ENCODE peak calls at places on chromosomes 6 and 20, in ten cellular contexts. P is natural killer cell, V is type B pancreatic cell, L is AG09309, K is mucosa of descending colon, Q is thyroid gland, F is Calu3, G is GM13977, Z is pancreas, N is body of pancreas. H is an unnamed sample.

GRCh38 chr6:166814386-166814785 is 142.0 kb downstream of the RNASET2 start:
- DNase-seq in P (no peak), V (no peak), L (no peak), K (no peak), Q (no peak), F (no peak), G (no peak), Z (no peak), N (no peak), H (no peak)

GRCh38 chr6:19968201-19968600 is 131.0 kb downstream of the ID4 start:
- DNase-seq in P (no peak), V (no peak), L (no peak), K (no peak), Q (no peak), F (no peak), G (no peak), Z (no peak), N (no peak), H (no peak)

GRCh38 chr6:1285589-1286340 is 26.1 kb upstream of the FOXQ1 start:
- DNase-seq in P (no peak), V (no peak), L (no peak), K (peak), Q (peak), F (no peak), G (no peak), Z (no peak), N (peak), H (no peak)

GRCh38 chr6:144993870-144994269 is 708.7 kb downstream of the UTRN start:
- DNase-seq in P (no peak), V (no peak), L (no peak), K (no peak), Q (no peak), F (no peak), G (no peak), Z (no peak), N (no peak), H (no peak)

GRCh38 chr6:143516700-143517446 is 5.4 kb upstream of the FUCA2 start:
- DNase-seq in P (no peak), V (no peak), L (no peak), K (no peak), Q (no peak), F (no peak), G (peak), Z (no peak), N (no peak), H (no peak)

GRCh38 chr6:154502564-154502963 is 7.9 kb downstream of the CNKSR3 start:
- DNase-seq in P (no peak), V (no peak), L (no peak), K (no peak), Q (no peak), F (no peak), G (no peak), Z (no peak), N (no peak), H (no peak)

GRCh38 chr6:119231394-119231793 is 118.2 kb downstream of the MAN1A1 start:
- DNase-seq in P (no peak), V (no peak), L (no peak), K (no peak), Q (no peak), F (no peak), G (no peak), Z (no peak), N (no peak), H (no peak)

GRCh38 chr6:6701864-6702263 is 113.3 kb downstream of the LY86 start:
- DNase-seq in P (no peak), V (no peak), L (no peak), K (peak), Q (no peak), F (no peak), G (no peak), Z (no peak), N (no peak), H (no peak)

GRCh38 chr6:57127763-57128162 is 37.8 kb downstream of the ZNF451 start:
- DNase-seq in P (no peak), V (no peak), L (no peak), K (peak), Q (no peak), F (no peak), G (no peak), Z (no peak), N (no peak), H (no peak)

GRCh38 chr20:5484346-5484745 is 167.6 kb upstream of the PROKR2 start:
- DNase-seq in P (no peak), V (no peak), L (no peak), K (no peak), Q (no peak), F (no peak), G (no peak), Z (no peak), N (no peak), H (no peak)

GRCh38 chr6:28433119-28433518 is 10.2 kb downstream of the ZSCAN23 start:
- DNase-seq in P (no peak), V (no peak), L (no peak), K (no peak), Q (no peak), F (no peak), G (no peak), Z (no peak), N (no peak), H (no peak)

GRCh38 chr6:117346142-117346930 is 79.4 kb downstream of the ROS1 start:
- DNase-seq in P (no peak), V (no peak), L (no peak), K (no peak), Q (no peak), F (no peak), G (peak), Z (no peak), N (no peak), H (no peak)

GRCh38 chr6:127032971-127033370 is 85.5 kb upstream of the RSPO3 start:
- DNase-seq in P (no peak), V (no peak), L (no peak), K (no peak), Q (no peak), F (no peak), G (no peak), Z (no peak), N (no peak), H (no peak)

GRCh38 chr20:64112691-64113443 is 5.5 kb upstream of the NPBWR2 start:
- DNase-seq in P (no peak), V (no peak), L (no peak), K (no peak), Q (no peak), F (no peak), G (no peak), Z (no peak), N (peak), H (peak)

GRCh38 chr6:34065470-34066283 is 80.2 kb downstream of the GRM4 start:
- DNase-seq in P (no peak), V (no peak), L (no peak), K (no peak), Q (no peak), F (no peak), G (no peak), Z (no peak), N (no peak), H (no peak)

GRCh38 chr6:142474446-142475289 is 172.9 kb downstream of the ADGRG6 start:
- DNase-seq in P (no peak), V (no peak), L (peak), K (peak), Q (peak), F (peak), G (peak), Z (no peak), N (peak), H (no peak)

GRCh38 chr20:6919792-6920468 is 152.4 kb downstream of the BMP2 start:
- DNase-seq in P (no peak), V (no peak), L (no peak), K (no peak), Q (no peak), F (no peak), G (no peak), Z (no peak), N (no peak), H (no peak)

GRCh38 chr20:38658879-38659612 is 57.4 kb downstream of the ARHGAP40 start:
- DNase-seq in P (no peak), V (no peak), L (no peak), K (peak), Q (peak), F (peak), G (peak), Z (no peak), N (peak), H (no peak)

GRCh38 chr6:2853766-2854393 is 12.2 kb upstream of the SERPINB1 start:
- DNase-seq in P (peak), V (no peak), L (no peak), K (no peak), Q (peak), F (peak), G (peak), Z (no peak), N (peak), H (peak)

GRCh38 chr20:6704132-6704861 is 63.2 kb upstream of the BMP2 start:
- DNase-seq in P (no peak), V (no peak), L (peak), K (peak), Q (no peak), F (peak), G (no peak), Z (peak), N (peak), H (no peak)

GRCh38 chr20:50285376-50286173 is 94.9 kb downstream of the CEBPB start:
- DNase-seq in P (no peak), V (no peak), L (no peak), K (no peak), Q (peak), F (no peak), G (peak), Z (no peak), N (no peak), H (no peak)

GRCh38 chr6:84728602-84729001 is 35.8 kb downstream of the TBX18 start:
- DNase-seq in P (no peak), V (no peak), L (no peak), K (no peak), Q (no peak), F (no peak), G (no peak), Z (no peak), N (no peak), H (no peak)
- TF ChIP-seq CTCF in P (no peak), V (peak), L (peak), K (no peak), Q (no peak), F (peak), G (no peak), Z (no peak), N (peak), H (peak)

GRCh38 chr20:56273491-56273890 is 25.0 kb downstream of the MC3R start:
- DNase-seq in P (no peak), V (no peak), L (no peak), K (no peak), Q (no peak), F (no peak), G (no peak), Z (no peak), N (no peak), H (no peak)

GRCh38 chr20:56278205-56278604 is 29.7 kb downstream of the MC3R start:
- DNase-seq in P (no peak), V (no peak), L (no peak), K (no peak), Q (no peak), F (no peak), G (no peak), Z (no peak), N (no peak), H (no peak)

GRCh38 chr20:56268536-56268935 is 20.0 kb downstream of the MC3R start:
- DNase-seq in P (no peak), V (no peak), L (no peak), K (no peak), Q (no peak), F (no peak), G (no peak), Z (no peak), N (no peak), H (no peak)

GRCh38 chr20:56271974-56272373 is 23.4 kb downstream of the MC3R start:
- DNase-seq in P (no peak), V (no peak), L (no peak), K (no peak), Q (no peak), F (no peak), G (no peak), Z (no peak), N (no peak), H (no peak)

DNA sequence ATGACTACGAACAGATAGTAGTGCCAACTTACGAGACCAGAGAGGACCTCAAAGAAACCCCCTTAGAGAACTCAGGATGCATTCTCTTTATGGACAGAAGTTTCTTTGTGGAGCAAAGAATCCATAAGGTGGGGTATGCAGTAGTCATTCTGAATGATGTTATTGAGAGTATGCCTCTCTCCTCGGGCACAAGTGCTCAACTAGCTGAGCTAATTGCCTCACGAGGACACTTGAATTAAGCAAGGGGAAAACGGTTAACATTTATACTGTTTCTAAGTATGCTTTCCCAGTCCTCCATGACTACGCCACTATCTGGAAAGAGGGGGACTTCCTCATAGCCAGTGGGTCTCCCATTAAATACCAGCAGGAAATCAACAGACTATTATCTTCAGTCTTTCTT is 25.6 kb downstream of the MC3R start:
- DNase-seq in P (no peak), V (no peak), L (no peak), K (no peak), Q (no peak), F (no peak), G (no peak), Z (no peak), N (no peak), H (no peak)
- TF ChIP-seq CTCF in P (no peak), V (no peak), L (no peak), K (no peak), Q (no peak), F (no peak), G (no peak), Z (no peak), N (no peak), H (no peak)

DNA sequence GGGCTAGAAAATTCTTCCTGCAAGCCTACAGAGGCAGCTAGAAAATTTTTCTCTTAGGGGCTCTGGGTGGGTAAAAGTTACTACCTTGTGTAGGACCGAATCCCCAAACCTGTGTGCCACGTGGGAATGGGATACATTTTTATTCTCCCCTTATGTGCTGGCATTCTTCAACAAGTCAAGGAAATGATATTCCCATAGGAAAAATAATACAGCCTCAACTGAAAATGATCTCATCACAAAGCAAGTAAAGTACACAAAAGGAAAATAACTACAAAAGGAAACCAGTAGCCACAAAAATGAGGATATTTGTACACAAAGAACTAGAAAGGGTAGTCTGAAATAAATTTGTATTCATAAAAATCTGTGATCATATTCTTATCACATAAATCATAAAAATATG is 298.1 kb downstream of the LAMA2 start:
- DNase-seq in P (no peak), V (no peak), L (no peak), K (no peak), Q (no peak), F (no peak), G (no peak), Z (no peak), N (no peak), H (no peak)
- TF ChIP-seq CTCF in P (no peak), V (no peak), L (no peak), K (no peak), Q (no peak), F (no peak), G (no peak), Z (no peak), N (no peak), H (no peak)

GRCh38 chr20:60037120-60037499 is 78.9 kb downstream of the CDH26 start:
- DNase-seq in P (no peak), V (no peak), L (no peak), K (no peak), Q (no peak), F (peak), G (no peak), Z (no peak), N (no peak), H (peak)
- TF ChIP-seq CTCF in P (no peak), V (peak), L (peak), K (no peak), Q (no peak), F (no peak), G (no peak), Z (no peak), N (no peak), H (peak)

DNA sequence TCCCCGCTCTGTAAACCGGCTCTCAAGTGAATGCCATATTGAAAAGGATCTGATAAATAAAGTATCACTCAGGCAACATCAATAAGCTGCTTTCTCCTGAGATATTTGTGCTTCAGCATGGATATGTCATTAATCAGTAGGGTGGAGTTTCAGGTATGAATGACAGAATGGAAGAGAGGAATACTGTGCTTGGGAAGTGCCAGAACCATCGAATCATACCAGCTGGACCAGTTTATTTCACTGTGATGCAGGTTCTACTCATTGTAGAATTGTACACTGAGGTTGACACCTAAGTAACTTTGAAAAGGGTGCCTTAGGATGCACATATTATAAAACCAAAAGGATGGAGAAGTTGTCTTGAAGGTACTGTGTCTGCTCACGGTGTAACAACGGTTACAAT is 17.9 kb upstream of the TBC1D7 start:
- DNase-seq in P (no peak), V (no peak), L (no peak), K (no peak), Q (no peak), F (no peak), G (no peak), Z (no peak), N (no peak), H (no peak)
- TF ChIP-seq CTCF in P (no peak), V (no peak), L (no peak), K (no peak), Q (no peak), F (no peak), G (no peak), Z (no peak), N (no peak), H (no peak)

GRCh38 chr20:8534368-8534767 is 402.3 kb downstream of the PLCB1 start:
- DNase-seq in P (no peak), V (no peak), L (no peak), K (no peak), Q (no peak), F (no peak), G (no peak), Z (no peak), N (no peak), H (no peak)

GRCh38 chr20:8532169-8532568 is 400.1 kb downstream of the PLCB1 start:
- DNase-seq in P (no peak), V (no peak), L (no peak), K (no peak), Q (no peak), F (no peak), G (no peak), Z (no peak), N (peak), H (no peak)

GRCh38 chr20:8540466-8540865 is 408.4 kb downstream of the PLCB1 start:
- DNase-seq in P (no peak), V (no peak), L (no peak), K (no peak), Q (no peak), F (no peak), G (no peak), Z (no peak), N (no peak), H (no peak)

GRCh38 chr20:8536219-8536618 is 404.2 kb downstream of the PLCB1 start:
- DNase-seq in P (no peak), V (no peak), L (no peak), K (no peak), Q (no peak), F (no peak), G (no peak), Z (no peak), N (no peak), H (no peak)

DNA sequence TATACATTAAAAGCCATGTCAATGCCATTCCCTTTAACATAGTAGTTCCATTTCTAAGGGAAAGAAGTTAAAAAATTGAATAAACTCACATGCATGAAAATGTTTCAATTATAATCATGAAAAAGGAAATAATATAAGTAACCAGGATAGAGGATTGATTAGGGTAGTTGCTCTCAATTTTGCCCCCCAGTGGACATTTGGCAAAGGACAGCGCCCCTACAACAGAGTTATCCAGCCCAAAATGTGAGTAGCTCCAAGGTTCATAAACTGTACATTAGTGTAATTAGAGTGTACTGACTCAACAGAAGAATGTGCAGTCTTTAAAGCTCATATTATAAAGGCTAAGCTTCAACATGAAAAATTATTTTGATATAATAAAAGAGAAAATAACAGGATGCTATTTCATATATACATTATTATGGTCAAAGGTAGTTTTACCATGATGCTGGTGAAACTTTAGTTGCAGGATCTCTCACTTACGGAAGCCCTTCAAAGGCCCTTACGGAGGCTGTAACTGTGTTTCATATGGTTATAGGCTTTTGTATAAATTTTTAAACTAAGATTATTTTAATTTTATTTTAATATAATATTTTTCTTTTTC is 403.4 kb downstream of the PLCB1 start:
- DNase-seq in P (no peak), V (no peak), L (no peak), K (no peak), Q (no peak), F (peak), G (peak), Z (no peak), N (peak), H (no peak)
- TF ChIP-seq CTCF in P (peak), V (peak), L (peak), K (no peak), Q (no peak), F (peak), G (peak), Z (no peak), N (peak), H (peak)

DNA sequence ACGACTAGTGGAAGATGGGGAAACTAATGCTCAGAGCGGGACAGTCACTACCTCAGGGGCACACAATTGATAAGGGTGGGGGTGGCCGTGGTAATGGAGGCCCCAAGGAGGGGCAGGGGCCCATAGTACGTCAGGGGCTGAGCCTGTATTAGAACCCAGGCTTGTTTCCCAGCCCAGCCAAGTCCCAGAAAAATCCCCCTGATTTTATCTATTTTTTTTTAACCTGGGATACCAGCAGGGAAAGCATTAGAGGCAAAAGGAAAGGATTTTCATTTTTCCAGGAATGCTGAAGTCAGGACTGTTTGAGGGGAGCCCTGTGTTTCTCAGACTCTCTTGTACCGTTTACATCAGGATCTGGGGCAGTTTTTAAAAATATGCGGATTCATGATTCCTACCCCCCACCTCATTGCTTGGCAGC is 382 bp downstream of the MYH7B start:
- DNase-seq in P (no peak), V (no peak), L (no peak), K (no peak), Q (no peak), F (no peak), G (no peak), Z (no peak), N (no peak), H (no peak)
- TF ChIP-seq CTCF in P (no peak), V (no peak), L (no peak), K (no peak), Q (no peak), F (no peak), G (no peak), Z (no peak), N (no peak), H (peak)